ENCODE peak calls at places on chromosomes 12 and 14, in nine cellular contexts. One of them, this sample, is unnamed.

GRCh38 chr12:82475211-82475610 is 116.9 kb downstream of the METTL25 start:
- DNase-seq in GM12878: no peak
- DNase-seq in sigmoid colon: no peak
- DNase-seq in stomach: no peak
- DNase-seq in HepG2: no peak
- DNase-seq in HCT116: no peak
- DNase-seq in prostate gland: no peak
- DNase-seq in transverse colon: no peak
- DNase-seq in endothelial cell of umbilical vein: no peak
- DNase-seq in this sample: no peak

GRCh38 chr12:58161773-58162172 is 220.4 kb downstream of the ATP23 start:
- DNase-seq in sigmoid colon: no peak
- DNase-seq in HepG2: no peak
- DNase-seq in prostate gland: no peak
- DNase-seq in GM12878: no peak
- DNase-seq in HCT116: no peak
- DNase-seq in endothelial cell of umbilical vein: no peak
- DNase-seq in stomach: no peak
- DNase-seq in transverse colon: no peak
- DNase-seq in this sample: no peak

GRCh38 chr14:77120771-77121743 is 20.5 kb downstream of the ZDHHC22 start:
- DNase-seq in prostate gland: no peak
- DNase-seq in GM12878: peak; percentile 97
- DNase-seq in HepG2: no peak
- DNase-seq in endothelial cell of umbilical vein: no peak
- DNase-seq in sigmoid colon: no peak
- DNase-seq in transverse colon: peak; percentile 59
- DNase-seq in stomach: peak; percentile 53
- DNase-seq in HCT116: no peak
- DNase-seq in this sample: no peak

GRCh38 chr14:69519701-69520100 is 35.2 kb downstream of the PLEKHD1 start:
- DNase-seq in endothelial cell of umbilical vein: no peak
- DNase-seq in stomach: no peak
- DNase-seq in GM12878: no peak
- DNase-seq in transverse colon: no peak
- DNase-seq in prostate gland: no peak
- DNase-seq in sigmoid colon: no peak
- DNase-seq in HepG2: no peak
- DNase-seq in HCT116: no peak
- DNase-seq in this sample: no peak

GRCh38 chr12:80681786-80682185 is 25.6 kb upstream of the MYF6 start:
- DNase-seq in endothelial cell of umbilical vein: no peak
- DNase-seq in GM12878: no peak
- DNase-seq in stomach: no peak
- DNase-seq in sigmoid colon: no peak
- DNase-seq in HepG2: no peak
- DNase-seq in transverse colon: no peak
- DNase-seq in prostate gland: no peak
- DNase-seq in HCT116: no peak
- DNase-seq in this sample: no peak

GRCh38 chr14:30573203-30573814 is 14.4 kb downstream of the G2E3 start:
- DNase-seq in transverse colon: no peak
- DNase-seq in endothelial cell of umbilical vein: peak; percentile 63
- DNase-seq in sigmoid colon: no peak
- DNase-seq in HCT116: no peak
- DNase-seq in stomach: no peak
- DNase-seq in GM12878: no peak
- DNase-seq in HepG2: no peak
- DNase-seq in prostate gland: no peak
- DNase-seq in this sample: no peak

GRCh38 chr12:57233357-57234232 is 4.1 kb downstream of the SHMT2 start:
- DNase-seq in prostate gland: no peak
- DNase-seq in GM12878: no peak
- DNase-seq in transverse colon: no peak
- DNase-seq in sigmoid colon: no peak
- DNase-seq in endothelial cell of umbilical vein: no peak
- DNase-seq in HepG2: no peak
- DNase-seq in HCT116: no peak
- DNase-seq in stomach: no peak
- DNase-seq in this sample: no peak

GRCh38 chr12:52004042-52004648 is 2.6 kb upstream of the TAMALIN start:
- DNase-seq in endothelial cell of umbilical vein: peak; percentile 60
- DNase-seq in GM12878: no peak
- DNase-seq in stomach: peak; percentile 68
- DNase-seq in prostate gland: peak; percentile 61
- DNase-seq in HCT116: no peak
- DNase-seq in transverse colon: peak; percentile 55
- DNase-seq in HepG2: peak; percentile 40
- DNase-seq in sigmoid colon: peak; percentile 82
- DNase-seq in this sample: no peak

GRCh38 chr12:71170456-71170855 is 12.7 kb upstream of the TSPAN8 start:
- DNase-seq in endothelial cell of umbilical vein: no peak
- DNase-seq in sigmoid colon: no peak
- DNase-seq in prostate gland: no peak
- DNase-seq in HepG2: no peak
- DNase-seq in stomach: no peak
- DNase-seq in GM12878: no peak
- DNase-seq in HCT116: no peak
- DNase-seq in transverse colon: no peak
- DNase-seq in this sample: no peak

GRCh38 chr14:30292591-30292990 is 266.4 kb upstream of the G2E3 start:
- DNase-seq in endothelial cell of umbilical vein: no peak
- DNase-seq in GM12878: no peak
- DNase-seq in sigmoid colon: no peak
- DNase-seq in HCT116: no peak
- DNase-seq in transverse colon: no peak
- DNase-seq in stomach: no peak
- DNase-seq in HepG2: no peak
- DNase-seq in prostate gland: no peak
- DNase-seq in this sample: no peak

GRCh38 chr12:123744836-123745235 is 17.3 kb upstream of the DNAH10 start:
- DNase-seq in prostate gland: no peak
- DNase-seq in sigmoid colon: peak; percentile 24
- DNase-seq in transverse colon: no peak
- DNase-seq in HCT116: no peak
- DNase-seq in stomach: no peak
- DNase-seq in GM12878: no peak
- DNase-seq in endothelial cell of umbilical vein: no peak
- DNase-seq in HepG2: no peak
- DNase-seq in this sample: no peak

GRCh38 chr12:113862570-113863454 is 103.3 kb downstream of the RBM19 start:
- DNase-seq in HCT116: no peak
- DNase-seq in endothelial cell of umbilical vein: peak; percentile 77
- DNase-seq in stomach: no peak
- DNase-seq in GM12878: peak; percentile 20
- DNase-seq in HepG2: no peak
- DNase-seq in sigmoid colon: no peak
- DNase-seq in transverse colon: no peak
- DNase-seq in prostate gland: no peak
- DNase-seq in this sample: no peak

GRCh38 chr12:108850854-108851573 is 6.4 kb downstream of the SSH1 start:
- DNase-seq in endothelial cell of umbilical vein: peak; percentile 95
- DNase-seq in prostate gland: no peak
- DNase-seq in HCT116: no peak
- DNase-seq in transverse colon: no peak
- DNase-seq in stomach: no peak
- DNase-seq in GM12878: peak; percentile 79
- DNase-seq in HepG2: no peak
- DNase-seq in sigmoid colon: peak; percentile 81
- DNase-seq in this sample: no peak

GRCh38 chr14:86221755-86222154 is 691.8 kb downstream of the FLRT2 start:
- DNase-seq in sigmoid colon: no peak
- DNase-seq in HCT116: no peak
- DNase-seq in endothelial cell of umbilical vein: no peak
- DNase-seq in prostate gland: no peak
- DNase-seq in stomach: no peak
- DNase-seq in HepG2: no peak
- DNase-seq in transverse colon: no peak
- DNase-seq in GM12878: no peak
- DNase-seq in this sample: no peak

GRCh38 chr12:13595536-13596450 is 385.6 kb downstream of the GRIN2B start:
- DNase-seq in transverse colon: no peak
- DNase-seq in GM12878: no peak
- DNase-seq in HepG2: no peak
- DNase-seq in sigmoid colon: no peak
- DNase-seq in stomach: no peak
- DNase-seq in endothelial cell of umbilical vein: no peak
- DNase-seq in HCT116: no peak
- DNase-seq in prostate gland: no peak
- DNase-seq in this sample: no peak

GRCh38 chr14:77139540-77140342 is 1.9 kb downstream of the ZDHHC22 start:
- DNase-seq in prostate gland: no peak
- DNase-seq in GM12878: no peak
- DNase-seq in transverse colon: peak; percentile 22
- DNase-seq in sigmoid colon: no peak
- DNase-seq in HepG2: peak; percentile 29
- DNase-seq in endothelial cell of umbilical vein: no peak
- DNase-seq in stomach: no peak
- DNase-seq in HCT116: peak; percentile 27
- DNase-seq in this sample: no peak

GRCh38 chr12:117911347-117911746 is 57.4 kb downstream of the KSR2 start:
- DNase-seq in HCT116: no peak
- DNase-seq in stomach: no peak
- DNase-seq in GM12878: no peak
- DNase-seq in sigmoid colon: no peak
- DNase-seq in prostate gland: no peak
- DNase-seq in HepG2: no peak
- DNase-seq in endothelial cell of umbilical vein: no peak
- DNase-seq in transverse colon: no peak
- DNase-seq in this sample: no peak

GRCh38 chr14:93017898-93018297 is 94.9 kb downstream of the CHGA start:
- DNase-seq in transverse colon: no peak
- DNase-seq in endothelial cell of umbilical vein: no peak
- DNase-seq in sigmoid colon: no peak
- DNase-seq in HepG2: no peak
- DNase-seq in HCT116: no peak
- DNase-seq in stomach: no peak
- DNase-seq in GM12878: no peak
- DNase-seq in prostate gland: no peak
- DNase-seq in this sample: no peak

GRCh38 chr14:93015505-93015904 is 92.6 kb downstream of the CHGA start:
- DNase-seq in sigmoid colon: no peak
- DNase-seq in prostate gland: no peak
- DNase-seq in stomach: no peak
- DNase-seq in transverse colon: no peak
- DNase-seq in endothelial cell of umbilical vein: no peak
- DNase-seq in HCT116: no peak
- DNase-seq in HepG2: no peak
- DNase-seq in GM12878: no peak
- DNase-seq in this sample: no peak

GRCh38 chr14:93016275-93016845 is 93.4 kb downstream of the CHGA start:
- DNase-seq in sigmoid colon: no peak
- DNase-seq in GM12878: no peak
- DNase-seq in endothelial cell of umbilical vein: no peak
- DNase-seq in HepG2: no peak
- DNase-seq in HCT116: no peak
- DNase-seq in transverse colon: no peak
- DNase-seq in prostate gland: no peak
- DNase-seq in stomach: no peak
- DNase-seq in this sample: no peak

GRCh38 chr14:93018401-93018800 is 95.5 kb downstream of the CHGA start:
- DNase-seq in sigmoid colon: no peak
- DNase-seq in HCT116: no peak
- DNase-seq in endothelial cell of umbilical vein: no peak
- DNase-seq in stomach: no peak
- DNase-seq in prostate gland: no peak
- DNase-seq in GM12878: no peak
- DNase-seq in HepG2: no peak
- DNase-seq in transverse colon: no peak
- DNase-seq in this sample: no peak

DNA sequence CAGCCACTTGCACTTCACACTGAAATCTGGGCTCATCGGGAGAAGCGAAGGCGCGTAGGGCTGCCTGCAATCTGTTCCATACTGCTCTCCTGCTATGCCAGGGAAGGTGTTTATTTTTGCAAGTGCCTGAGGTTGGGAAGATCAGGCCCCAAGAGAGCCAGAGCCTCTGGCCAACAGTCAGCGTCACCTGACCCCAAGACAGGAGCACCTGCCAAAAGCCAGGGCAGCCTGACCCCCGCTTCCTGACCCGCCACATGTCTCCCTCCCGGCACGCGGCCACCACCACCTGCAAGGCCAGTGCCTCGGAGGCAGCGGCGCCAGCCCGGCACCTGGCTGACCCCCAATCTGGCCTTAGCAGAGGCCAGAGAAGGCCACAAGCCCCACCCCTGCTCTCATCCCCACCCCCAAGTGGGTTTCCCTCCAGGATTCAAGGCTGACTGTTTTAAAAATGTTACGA is 94.4 kb downstream of the CHGA start:
- DNase-seq in GM12878: no peak
- DNase-seq in HCT116: no peak
- DNase-seq in stomach: peak; percentile 80
- DNase-seq in transverse colon: no peak
- DNase-seq in prostate gland: no peak
- DNase-seq in HepG2: no peak
- DNase-seq in endothelial cell of umbilical vein: no peak
- DNase-seq in sigmoid colon: no peak
- DNase-seq in this sample: no peak
- TF ChIP-seq POLR2AphosphoS5 in GM12878: no peak
- TF ChIP-seq POLR2AphosphoS5 in HCT116: no peak
- TF ChIP-seq POLR2AphosphoS5 in stomach: no peak
- TF ChIP-seq POLR2AphosphoS5 in transverse colon: no peak
- TF ChIP-seq POLR2AphosphoS5 in prostate gland: no peak
- TF ChIP-seq POLR2AphosphoS5 in HepG2: no peak
- TF ChIP-seq POLR2AphosphoS5 in endothelial cell of umbilical vein: no peak
- TF ChIP-seq POLR2AphosphoS5 in sigmoid colon: no peak
- TF ChIP-seq POLR2AphosphoS5 in this sample: no peak

GRCh38 chr14:102776761-102777710 is at the start of gene TRAF3:
- DNase-seq in endothelial cell of umbilical vein: peak; percentile 53
- DNase-seq in stomach: peak; percentile 70
- DNase-seq in transverse colon: peak; percentile 76
- DNase-seq in sigmoid colon: peak; percentile 75
- DNase-seq in HepG2: no peak
- DNase-seq in GM12878: no peak
- DNase-seq in HCT116: no peak
- DNase-seq in prostate gland: no peak
- DNase-seq in this sample: no peak
- TF ChIP-seq POLR2A in endothelial cell of umbilical vein: no peak
- TF ChIP-seq POLR2A in stomach: no peak
- TF ChIP-seq POLR2A in transverse colon: no peak
- TF ChIP-seq POLR2A in sigmoid colon: no peak
- TF ChIP-seq POLR2A in HepG2: no peak
- TF ChIP-seq POLR2A in GM12878: peak; percentile 74
- TF ChIP-seq POLR2A in HCT116: no peak
- TF ChIP-seq POLR2A in prostate gland: no peak
- TF ChIP-seq POLR2A in this sample: no peak

GRCh38 chr12:8036366-8036765 is 3.9 kb downstream of the FOXJ2 start:
- DNase-seq in sigmoid colon: no peak
- DNase-seq in transverse colon: no peak
- DNase-seq in HepG2: no peak
- DNase-seq in endothelial cell of umbilical vein: no peak
- DNase-seq in prostate gland: no peak
- DNase-seq in stomach: peak; percentile 79
- DNase-seq in HCT116: no peak
- DNase-seq in GM12878: no peak
- DNase-seq in this sample: no peak
- H3K27ac ChIP-seq in sigmoid colon: peak overlapping the region; percentile 98
- H3K27ac ChIP-seq in transverse colon: peak overlapping the region; percentile 31
- H3K27ac ChIP-seq in HepG2: no peak overlapping the region
- H3K27ac ChIP-seq in endothelial cell of umbilical vein: no peak overlapping the region
- H3K27ac ChIP-seq in prostate gland: no peak overlapping the region
- H3K27ac ChIP-seq in stomach: peak overlapping the region; percentile 98
- H3K27ac ChIP-seq in HCT116: no peak overlapping the region
- H3K27ac ChIP-seq in GM12878: no peak overlapping the region
- H3K27ac ChIP-seq in this sample: peak overlapping the region; percentile 26

GRCh38 chr14:91323671-91324605 is 79.4 kb upstream of the GPR68 start:
- DNase-seq in HepG2: peak; percentile 45
- DNase-seq in endothelial cell of umbilical vein: peak; percentile 93
- DNase-seq in transverse colon: peak; percentile 91
- DNase-seq in sigmoid colon: peak; percentile 92
- DNase-seq in GM12878: peak; percentile 75
- DNase-seq in prostate gland: peak; percentile 85
- DNase-seq in stomach: peak; percentile 90
- DNase-seq in HCT116: peak; percentile 18
- DNase-seq in this sample: peak; percentile 73
- TF ChIP-seq POLR2AphosphoS5 in HepG2: no peak
- TF ChIP-seq POLR2AphosphoS5 in endothelial cell of umbilical vein: peak; percentile 48
- TF ChIP-seq POLR2AphosphoS5 in transverse colon: no peak
- TF ChIP-seq POLR2AphosphoS5 in sigmoid colon: no peak
- TF ChIP-seq POLR2AphosphoS5 in GM12878: peak; percentile 48
- TF ChIP-seq POLR2AphosphoS5 in prostate gland: peak; percentile 33
- TF ChIP-seq POLR2AphosphoS5 in stomach: no peak
- TF ChIP-seq POLR2AphosphoS5 in HCT116: no peak
- TF ChIP-seq POLR2AphosphoS5 in this sample: peak; percentile 11